ENCODE peak calls at places on chromosomes 3 and 15, in nine cellular contexts. G, W, H, C, Z, O, B, N and P are unnamed samples.

GRCh38 chr3:127628426-127628787 is 578 bp upstream of the PODXL2 start:
- DNase-seq in W (no peak), C (no peak), G (no peak), B (no peak), Z (no peak), N (no peak), O (no peak), H (no peak), P (no peak)

GRCh38 chr15:73389971-73390544 is 21.3 kb upstream of the HCN4 start:
- DNase-seq in Z (no peak), G (no peak), O (no peak), B (peak), C (no peak), N (no peak), W (no peak), H (no peak), P (no peak)

GRCh38 chr3:21274000-21274671 is 476.9 kb downstream of the ZNF385D start:
- DNase-seq in B (peak), H (no peak), N (peak), O (no peak), W (no peak), G (peak), Z (no peak), C (no peak), P (peak)

GRCh38 chr3:106728315-106728821 is 648.9 kb upstream of the CCDC54 start:
- DNase-seq in O (no peak), W (no peak), Z (peak), C (no peak), H (no peak), G (peak), B (peak), N (peak), P (peak)

GRCh38 chr3:193963808-193964516 is 172.0 kb upstream of the HES1 start:
- DNase-seq in G (no peak), H (no peak), W (no peak), C (no peak), Z (no peak), B (no peak), O (no peak), N (no peak), P (no peak)

GRCh38 chr3:33385423-33385822 is 54.8 kb downstream of the UBP1 start:
- DNase-seq in C (no peak), Z (no peak), B (peak), H (no peak), W (no peak), G (no peak), O (no peak), N (no peak), P (peak)

GRCh38 chr3:13866406-13866965 is 13.4 kb downstream of the WNT7A start:
- DNase-seq in W (no peak), B (no peak), O (no peak), H (no peak), C (no peak), G (no peak), Z (no peak), N (no peak), P (no peak)

GRCh38 chr3:160643994-160644393 is 33.0 kb upstream of the ARL14 start:
- DNase-seq in C (no peak), Z (no peak), H (no peak), O (no peak), G (no peak), N (no peak), B (peak), W (no peak), P (no peak)

GRCh38 chr3:50562866-50563265 is 4.7 kb downstream of the C3orf18 start:
- DNase-seq in O (no peak), W (no peak), Z (no peak), C (no peak), B (peak), G (peak), H (no peak), N (peak), P (peak)

GRCh38 chr3:48268381-48268935 is 27.6 kb downstream of the ZNF589 start:
- DNase-seq in B (no peak), W (no peak), Z (peak), H (no peak), N (no peak), C (no peak), G (no peak), O (peak), P (peak)

GRCh38 chr3:72244396-72244795 is 459.4 kb upstream of the PROK2 start:
- DNase-seq in H (no peak), N (no peak), B (no peak), O (no peak), W (no peak), C (no peak), G (no peak), Z (no peak), P (no peak)

GRCh38 chr15:98401029-98401428 is 247.3 kb upstream of the IGF1R start:
- DNase-seq in B (no peak), W (peak), Z (no peak), N (no peak), C (no peak), O (peak), G (no peak), H (peak), P (no peak)

GRCh38 chr3:93843981-93844380 is 129.7 kb downstream of the PROS1 start:
- DNase-seq in G (peak), B (peak), H (no peak), Z (peak), W (no peak), O (no peak), C (no peak), N (peak), P (peak)

GRCh38 chr3:181715601-181716340 is 4.0 kb downstream of the SOX2 start:
- DNase-seq in Z (no peak), N (no peak), B (no peak), W (no peak), C (no peak), O (no peak), H (no peak), G (no peak), P (peak)

GRCh38 chr15:29674661-29675533 is 147.4 kb downstream of the TJP1 start:
- DNase-seq in C (peak), W (peak), N (peak), B (peak), O (peak), G (no peak), Z (no peak), H (peak), P (peak)

GRCh38 chr15:78174398-78174797 is 25.2 kb downstream of the IDH3A start:
- DNase-seq in H (no peak), N (no peak), B (no peak), C (no peak), O (peak), Z (no peak), G (no peak), W (no peak), P (no peak)

GRCh38 chr3:193148678-193149473 is 92.1 kb upstream of the PLAAT1 start:
- DNase-seq in O (no peak), B (no peak), G (no peak), C (no peak), N (no peak), H (no peak), W (no peak), Z (no peak), P (no peak)

GRCh38 chr3:107934808-107935207 is 156.0 kb downstream of the CD47 start:
- DNase-seq in B (no peak), C (no peak), Z (no peak), W (no peak), G (no peak), N (no peak), O (no peak), H (no peak), P (no peak)

GRCh38 chr3:121724130-121724529 is 25.4 kb downstream of the GOLGB1 start:
- DNase-seq in W (no peak), H (no peak), O (no peak), G (no peak), N (no peak), B (no peak), C (no peak), Z (no peak), P (no peak)

GRCh38 chr3:118688396-118688884 is 346.2 kb downstream of the IGSF11 start:
- DNase-seq in Z (no peak), N (no peak), B (no peak), H (no peak), C (no peak), O (no peak), W (no peak), G (no peak), P (peak)

GRCh38 chr3:118683636-118684035 is 351.0 kb downstream of the IGSF11 start:
- DNase-seq in W (no peak), Z (no peak), B (no peak), G (no peak), H (no peak), N (no peak), O (no peak), C (no peak), P (no peak)

DNA sequence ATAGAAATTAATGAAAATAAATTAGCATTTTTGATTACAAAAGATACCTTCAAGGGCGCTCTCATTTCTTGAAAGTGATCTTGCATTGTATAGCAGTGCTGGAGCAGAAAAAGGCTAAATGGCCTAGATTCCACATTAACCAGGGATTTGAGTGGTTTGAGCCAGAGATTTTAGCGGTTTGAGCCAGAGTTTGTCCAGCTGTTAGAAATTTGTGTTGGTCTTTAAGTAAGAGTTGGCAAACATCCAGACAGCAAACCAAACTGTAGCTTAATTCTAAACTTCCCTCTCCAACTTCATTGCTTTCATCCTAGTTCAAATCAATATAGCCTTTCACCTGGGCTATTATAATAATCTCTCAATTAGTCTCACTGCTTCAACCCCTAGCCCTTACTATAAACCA is 351.7 kb downstream of the IGSF11 start:
- DNase-seq in Z (no peak), N (no peak), W (no peak), G (no peak), O (no peak), B (no peak), C (no peak), H (no peak), P (no peak)
- TF ChIP-seq CTCF in Z (no peak), N (no peak), W (no peak), G (no peak), O (no peak), B (no peak), C (no peak), H (no peak), P (no peak)

GRCh38 chr3:152272771-152273242 is 4.1 kb downstream of the MBNL1 start:
- DNase-seq in Z (no peak), B (peak), C (no peak), W (no peak), H (no peak), G (peak), O (no peak), N (peak), P (peak)
- H3K4me3 ChIP-seq in Z (peak), B (no peak), C (no peak), W (peak), H (no peak), G (peak), O (no peak), N (no peak), P (no peak)

DNA sequence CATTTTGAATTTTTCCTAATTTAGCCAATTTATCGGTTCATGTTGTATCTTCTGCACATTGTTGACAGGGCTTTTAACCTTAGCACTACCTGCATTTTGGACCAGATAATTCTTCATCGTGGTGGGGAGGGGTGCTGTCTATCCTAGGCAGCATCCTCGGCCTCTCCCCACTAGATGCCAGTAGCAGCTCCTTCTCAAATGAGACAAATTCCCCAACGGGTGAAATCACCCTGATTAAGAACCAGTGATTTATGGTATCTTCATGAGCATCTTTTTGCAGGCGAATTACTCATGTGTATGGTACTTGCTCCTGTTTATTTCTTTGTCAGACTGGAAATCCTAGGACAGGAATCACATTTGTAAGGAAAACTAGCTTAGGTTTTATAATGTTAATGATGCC is 68.0 kb downstream of the C3orf70 start:
- DNase-seq in B (peak), Z (no peak), O (no peak), N (no peak), H (no peak), G (peak), C (no peak), W (no peak), P (no peak)
- TF ChIP-seq CTCF in B (peak), Z (peak), O (no peak), N (no peak), H (no peak), G (peak), C (peak), W (no peak), P (no peak)

GRCh38 chr3:194984624-194985023 is 286.3 kb downstream of the XXYLT1 start:
- DNase-seq in B (no peak), Z (no peak), G (no peak), W (no peak), C (no peak), O (peak), N (no peak), H (no peak), P (no peak)
- H3K4me3 ChIP-seq in B (no peak), Z (no peak), G (peak), W (peak), C (peak), O (no peak), N (peak), H (no peak), P (no peak)

DNA sequence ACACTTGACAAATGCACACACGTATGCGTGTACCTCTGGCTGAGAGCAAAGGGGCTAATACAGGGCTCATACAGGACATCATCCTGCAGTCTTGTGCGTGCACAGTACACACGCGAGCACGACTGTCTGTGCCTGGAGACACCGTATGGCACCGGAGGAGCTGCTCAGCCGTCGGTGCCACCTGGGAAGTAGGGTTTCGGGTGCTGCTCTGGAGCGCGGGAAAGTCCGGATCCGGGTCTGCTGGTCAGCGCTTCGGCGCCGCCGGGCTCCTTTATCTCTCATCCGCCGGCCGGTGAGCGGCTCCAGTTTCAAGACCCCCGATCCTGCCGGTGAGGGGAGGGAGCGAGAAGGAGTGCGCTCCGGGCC is 9.3 kb downstream of the FOXL2 start:
- DNase-seq in G (no peak), O (no peak), H (no peak), N (no peak), Z (no peak), C (no peak), B (no peak), W (no peak), P (no peak)
- TF ChIP-seq CTCF in G (no peak), O (no peak), H (no peak), N (no peak), Z (no peak), C (no peak), B (no peak), W (no peak), P (no peak)

GRCh38 chr15:56969265-56969895 is 50.9 kb downstream of the TCF12 start:
- DNase-seq in N (no peak), Z (no peak), W (no peak), O (no peak), C (no peak), H (no peak), G (no peak), B (no peak), P (peak)

GRCh38 chr15:56968256-56968655 is 49.8 kb downstream of the TCF12 start:
- DNase-seq in Z (no peak), G (no peak), O (no peak), N (no peak), B (no peak), C (no peak), H (no peak), W (no peak), P (no peak)

GRCh38 chr15:56967336-56967735 is 48.9 kb downstream of the TCF12 start:
- DNase-seq in N (no peak), Z (no peak), W (no peak), B (no peak), G (no peak), H (no peak), C (no peak), O (no peak), P (no peak)

GRCh38 chr15:56971571-56971970 is 53.1 kb downstream of the TCF12 start:
- DNase-seq in Z (no peak), O (no peak), B (peak), C (no peak), H (no peak), N (peak), W (no peak), G (no peak), P (no peak)

GRCh38 chr15:56968821-56969220 is 50.4 kb downstream of the TCF12 start:
- DNase-seq in H (no peak), Z (no peak), N (no peak), O (no peak), G (no peak), B (no peak), C (no peak), W (no peak), P (peak)
- H3K4me3 ChIP-seq in H (no peak), Z (peak), N (no peak), O (no peak), G (no peak), B (no peak), C (no peak), W (no peak), P (peak)

GRCh38 chr15:101410612-101411011 is 78.9 kb downstream of the PCSK6 start:
- DNase-seq in Z (no peak), N (no peak), B (no peak), G (no peak), C (no peak), W (peak), H (no peak), O (peak), P (no peak)

GRCh38 chr15:101409621-101410020 is 79.9 kb downstream of the PCSK6 start:
- DNase-seq in G (no peak), H (no peak), Z (no peak), O (peak), B (no peak), W (no peak), C (no peak), N (no peak), P (no peak)

GRCh38 chr15:101411085-101411484 is 78.4 kb downstream of the PCSK6 start:
- DNase-seq in H (no peak), N (no peak), B (no peak), W (no peak), O (peak), G (no peak), C (no peak), Z (no peak), P (no peak)

GRCh38 chr15:101411588-101411987 is 77.9 kb downstream of the PCSK6 start:
- DNase-seq in N (no peak), B (no peak), H (no peak), W (peak), C (no peak), Z (no peak), O (peak), G (no peak), P (no peak)

DNA sequence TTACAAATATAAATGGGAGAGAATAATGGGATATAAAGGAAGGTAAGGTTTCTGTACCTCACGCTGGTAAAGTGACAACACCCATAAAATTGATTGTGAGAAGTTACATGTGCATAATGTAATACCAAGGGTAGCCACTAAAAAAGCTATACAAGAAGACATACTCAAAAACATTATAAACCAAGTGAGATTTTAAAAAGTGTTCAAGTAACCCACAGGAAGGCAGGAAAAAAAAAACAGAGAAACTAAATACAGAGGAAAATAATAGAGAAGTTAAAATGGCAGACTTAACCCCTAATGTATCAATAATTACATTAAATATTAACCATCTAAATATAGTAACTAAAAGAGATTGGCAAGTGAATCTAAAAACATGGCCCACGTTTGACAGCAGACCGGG is 76.3 kb downstream of the PCSK6 start:
- DNase-seq in B (no peak), C (no peak), O (no peak), H (no peak), W (no peak), Z (no peak), N (no peak), G (no peak), P (no peak)
- TF ChIP-seq CTCF in B (no peak), C (no peak), O (no peak), H (no peak), W (no peak), Z (no peak), N (no peak), G (no peak), P (no peak)